ENCODE peak calls at places on chromosomes 4 and X, in five cellular contexts. V, W, D, M and H are unnamed samples.

GRCh38 chr4:25308761-25309160 is 3.8 kb upstream of the ZCCHC4 start:
- DNase-seq in D (no peak), W (no peak), V (no peak), M (no peak), H (no peak)

GRCh38 chrX:16566571-16566970 is 83.4 kb upstream of the S100G start:
- DNase-seq in M (no peak), D (no peak), W (no peak), V (no peak), H (no peak)

GRCh38 chrX:15915959-15916703 is 61.5 kb upstream of the AP1S2 start:
- DNase-seq in V (no peak), W (no peak), D (no peak), M (no peak), H (no peak)

GRCh38 chr4:28388471-28388870 is 1527.8 kb downstream of the STIM2 start:
- DNase-seq in W (no peak), M (no peak), D (no peak), V (no peak), H (no peak)

GRCh38 chrX:153642313-153642654 is 4.7 kb upstream of the DUSP9 start:
- DNase-seq in D (no peak), W (peak; percentile 46), M (no peak), V (peak; percentile 51), H (no peak)

GRCh38 chrX:108036298-108036973 is 8.4 kb upstream of the VSIG1 start:
- DNase-seq in M (no peak), V (no peak), D (no peak), W (no peak), H (no peak)

GRCh38 chr4:4333265-4333706 is 43.2 kb downstream of the ZBTB49 start:
- DNase-seq in D (peak; percentile 26), M (no peak), V (no peak), W (no peak), H (no peak)

GRCh38 chrX:1147641-1148515 is 64.6 kb downstream of the CRLF2 start:
- DNase-seq in W (no peak), D (no peak), M (no peak), V (no peak), H (no peak)